ENCODE peak calls at places on chromosomes 12 and 14, in seven cellular contexts. E, R, Q, I, W, D and M are unnamed samples.

GRCh38 chr12:1846421-1847405 is 26.3 kb downstream of the LRTM2 start:
- DNase-seq in E (no peak), I (no peak), Q (no peak), D (no peak), W (no peak), R (no peak), M (no peak)

GRCh38 chr14:97177016-97177415 is 379.8 kb downstream of the VRK1 start:
- DNase-seq in E (peak), W (peak), I (no peak), R (no peak), D (no peak), Q (no peak), M (peak)

GRCh38 chr12:70885952-70886351 is 34.6 kb downstream of the PTPRR start:
- DNase-seq in E (no peak), W (peak), R (no peak), D (no peak), Q (no peak), I (no peak), M (no peak)

GRCh38 chr12:6943387-6943718 is 263 bp upstream of the RNU7-1 start:
- DNase-seq in R (peak), E (peak), W (peak), I (peak), D (no peak), Q (peak), M (peak)

GRCh38 chr14:76717508-76717907 is 43.8 kb upstream of the VASH1 start:
- DNase-seq in E (no peak), D (no peak), I (no peak), W (no peak), R (peak), Q (no peak), M (no peak)

GRCh38 chr12:19760611-19761010 is 321.3 kb downstream of the AEBP2 start:
- DNase-seq in R (no peak), E (no peak), D (no peak), W (no peak), I (no peak), Q (no peak), M (no peak)

GRCh38 chr14:73424453-73424852 is 33.9 kb downstream of the NUMB start:
- DNase-seq in R (no peak), I (no peak), W (no peak), D (peak), Q (no peak), E (no peak), M (peak)

GRCh38 chr12:46908236-46908935 is 82.6 kb upstream of the SLC38A4 start:
- DNase-seq in Q (peak), E (no peak), R (no peak), I (no peak), D (no peak), W (peak), M (no peak)

GRCh38 chr12:131494741-131495524 is 216.0 kb upstream of the SFSWAP start:
- DNase-seq in E (no peak), W (no peak), R (no peak), I (no peak), Q (no peak), D (no peak), M (no peak)

GRCh38 chr14:84128025-84128424 is 1401.9 kb upstream of the FLRT2 start:
- DNase-seq in R (no peak), I (no peak), E (no peak), D (peak), W (no peak), Q (peak), M (no peak)

GRCh38 chr12:47094804-47095203 is 15.0 kb upstream of the AMIGO2 start:
- DNase-seq in E (no peak), W (no peak), I (no peak), R (no peak), D (no peak), Q (peak), M (no peak)

GRCh38 chr12:65603428-65604351 is 220.6 kb upstream of the HMGA2 start:
- DNase-seq in I (peak), W (peak), E (no peak), Q (peak), D (peak), R (peak), M (peak)
- H3K27ac ChIP-seq in I (peak), W (peak), E (no peak), Q (peak), D (peak), R (peak), M (peak)

DNA sequence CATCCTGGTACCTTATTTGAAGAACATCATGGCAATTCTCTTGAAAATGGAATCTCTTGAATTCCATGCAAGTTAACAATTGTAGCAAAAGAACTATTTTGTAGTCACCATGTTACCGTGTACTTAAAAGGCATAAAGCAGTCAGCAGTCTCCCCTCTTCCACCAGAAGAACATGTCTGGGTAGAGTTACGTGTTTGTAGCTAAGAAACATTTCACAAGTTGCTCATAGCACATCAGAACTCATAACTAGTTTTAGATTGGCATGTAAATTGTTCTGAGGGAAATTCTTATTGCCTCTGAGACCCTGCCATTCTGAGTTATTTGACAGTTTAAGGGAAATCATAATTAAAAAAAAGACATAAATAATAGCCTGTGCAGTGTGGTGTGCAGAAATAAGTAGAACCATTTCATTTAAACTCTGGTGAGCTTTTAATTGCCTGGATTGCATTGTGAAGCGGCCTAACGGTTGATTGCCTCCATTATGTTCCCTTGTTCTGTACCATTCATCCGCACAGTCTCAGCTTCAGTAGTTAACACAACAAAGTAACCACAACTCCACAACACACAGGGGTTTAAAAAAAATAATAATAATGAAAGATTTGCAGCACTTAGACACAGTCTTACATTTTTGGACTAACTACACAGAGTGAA is 2.6 kb downstream of the LMO3 start:
- DNase-seq in I (no peak), R (no peak), D (no peak), E (no peak), W (no peak), Q (no peak), M (no peak)
- H3K27ac ChIP-seq in I (no peak), R (no peak), D (no peak), E (no peak), W (no peak), Q (no peak), M (no peak)

DNA sequence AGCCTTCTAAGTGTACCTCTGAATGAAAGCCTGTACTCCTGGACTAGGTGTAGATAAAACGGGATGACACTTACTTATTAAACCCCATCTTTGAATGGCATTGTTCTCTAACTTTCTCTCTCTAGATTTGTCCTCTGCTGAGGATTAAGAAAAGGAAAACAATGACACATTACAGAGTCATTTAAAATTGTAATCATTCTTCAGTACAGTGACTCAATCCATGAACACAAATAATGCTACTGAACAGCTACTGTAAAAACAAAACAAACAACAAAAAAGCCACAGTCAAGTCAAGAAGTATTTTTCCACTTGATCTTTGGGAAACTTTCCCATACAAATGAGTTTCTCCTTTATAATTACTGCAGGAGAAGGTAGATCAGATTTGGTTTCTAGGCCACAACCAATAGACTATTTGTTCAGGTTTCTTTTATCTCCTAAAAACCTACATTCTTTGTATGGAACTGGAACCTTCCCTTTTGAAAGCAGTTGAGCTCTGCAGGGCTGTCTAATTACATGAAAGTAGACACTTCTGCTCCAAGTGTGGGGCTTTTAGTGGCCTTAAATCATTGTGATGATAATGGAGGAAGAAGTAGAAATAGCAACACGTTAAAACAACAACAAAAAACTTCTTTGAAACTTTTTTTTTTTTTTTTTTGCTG is 219.1 kb downstream of the ESR2 start:
- DNase-seq in Q (no peak), E (no peak), D (peak), W (no peak), I (no peak), R (no peak), M (peak)
- H3K27ac ChIP-seq in Q (no peak), E (no peak), D (peak), W (no peak), I (no peak), R (no peak), M (peak)

DNA sequence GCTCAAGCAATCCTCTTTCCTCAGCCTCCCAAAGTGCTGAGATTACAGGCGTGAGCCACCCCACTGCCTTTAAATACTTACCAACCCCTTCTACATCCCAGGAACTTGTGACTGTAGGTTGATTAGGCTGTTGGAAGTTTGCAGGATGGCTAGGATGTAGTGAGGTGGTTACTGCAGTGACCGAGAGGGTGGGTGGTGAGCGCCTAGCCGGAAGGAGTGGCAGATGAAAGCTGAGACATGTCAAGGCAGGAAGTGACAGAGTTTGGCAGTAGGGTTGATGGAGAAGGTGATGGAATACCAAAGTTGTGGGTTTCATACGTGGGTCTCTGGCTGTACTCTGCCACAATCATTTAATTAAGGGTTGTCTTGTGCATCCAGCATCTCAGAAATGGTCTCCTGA is 13.5 kb downstream of the B4GALNT3 start:
- DNase-seq in W (no peak), R (no peak), Q (no peak), D (no peak), E (no peak), I (no peak), M (no peak)
- H3K27ac ChIP-seq in W (no peak), R (peak), Q (no peak), D (no peak), E (no peak), I (no peak), M (no peak)